ENCODE peak calls at places on chromosomes 2 and 18, in eight cellular contexts. F, A, T, J, Y, B, L and M are unnamed samples.

GRCh38 chr18:28407681-28408080 is 230.8 kb upstream of the CDH2 start:
- DNase-seq in F (no peak), A (no peak), L (no peak), J (no peak), B (no peak), Y (no peak), T (no peak), M (no peak)

GRCh38 chr18:45836242-45837215 is 11.1 kb downstream of the SIGLEC15 start:
- DNase-seq in Y (no peak), L (no peak), T (no peak), A (peak; percentile 33), B (no peak), J (no peak), F (no peak), M (no peak)

GRCh38 chr2:221517362-221518121 is 54.6 kb downstream of the EPHA4 start:
- DNase-seq in Y (peak; percentile 91), L (peak; percentile 46), A (peak; percentile 88), F (no peak), T (peak; percentile 8), J (peak; percentile 81), B (no peak), M (peak; percentile 48)

GRCh38 chr2:219701847-219702634 is 74.6 kb downstream of the SLC4A3 start:
- DNase-seq in F (peak; percentile 45), Y (no peak), J (no peak), T (peak; percentile 46), A (peak; percentile 56), L (no peak), B (no peak), M (peak; percentile 53)

GRCh38 chr2:21072477-21073242 is 28.8 kb upstream of the APOB start:
- DNase-seq in T (no peak), A (no peak), B (no peak), L (no peak), F (no peak), Y (no peak), J (no peak), M (no peak)

GRCh38 chr2:133838642-133839370 is 270.5 kb upstream of the NCKAP5 start:
- DNase-seq in L (peak; percentile 1), A (no peak), T (no peak), J (no peak), Y (no peak), B (no peak), F (no peak), M (no peak)

GRCh38 chr2:6780765-6781274 is 84.9 kb downstream of the CMPK2 start:
- DNase-seq in A (peak; percentile 24), F (no peak), B (no peak), Y (peak; percentile 12), L (peak; percentile 39), J (peak; percentile 73), T (peak; percentile 61), M (peak; percentile 31)

GRCh38 chr2:84823788-84824187 is 57.1 kb downstream of the TRABD2A start:
- DNase-seq in Y (no peak), L (no peak), B (no peak), J (no peak), A (no peak), T (no peak), F (no peak), M (no peak)

GRCh38 chr2:38835015-38835601 is 40.6 kb downstream of the DHX57 start:
- DNase-seq in A (peak; percentile 28), T (no peak), J (no peak), Y (peak; percentile 71), L (peak; percentile 34), B (no peak), F (no peak), M (no peak)

GRCh38 chr2:229087229-229087628 is 183.9 kb downstream of the PID1 start:
- DNase-seq in A (no peak), Y (no peak), J (no peak), B (no peak), F (no peak), L (no peak), T (no peak), M (no peak)

GRCh38 chr2:43193996-43194869 is 32.2 kb downstream of the ZFP36L2 start:
- DNase-seq in B (peak; percentile 29), T (peak; percentile 91), J (peak; percentile 71), Y (no peak), A (no peak), F (no peak), L (no peak), M (peak; percentile 83)

GRCh38 chr2:137865954-137866540 is 98.2 kb upstream of the HNMT start:
- DNase-seq in L (peak; percentile 45), B (peak; percentile 65), Y (peak; percentile 75), T (peak; percentile 25), F (peak; percentile 15), A (peak; percentile 39), J (no peak), M (peak; percentile 29)

GRCh38 chr2:149732001-149732685 is 144.6 kb upstream of the MMADHC start:
- DNase-seq in A (peak; percentile 54), Y (peak; percentile 98), B (no peak), T (no peak), J (no peak), L (no peak), F (no peak), M (no peak)

GRCh38 chr2:27989149-27989548 is 98.6 kb downstream of the BABAM2 start:
- DNase-seq in L (no peak), B (no peak), T (no peak), F (no peak), A (no peak), Y (no peak), J (no peak), M (no peak)

GRCh38 chr2:182077451-182078142 is 91.9 kb downstream of the PPP1R1C start:
- DNase-seq in Y (peak; percentile 95), B (peak; percentile 27), F (peak; percentile 50), L (peak; percentile 81), T (peak; percentile 73), A (peak; percentile 95), J (no peak), M (peak; percentile 28)

DNA sequence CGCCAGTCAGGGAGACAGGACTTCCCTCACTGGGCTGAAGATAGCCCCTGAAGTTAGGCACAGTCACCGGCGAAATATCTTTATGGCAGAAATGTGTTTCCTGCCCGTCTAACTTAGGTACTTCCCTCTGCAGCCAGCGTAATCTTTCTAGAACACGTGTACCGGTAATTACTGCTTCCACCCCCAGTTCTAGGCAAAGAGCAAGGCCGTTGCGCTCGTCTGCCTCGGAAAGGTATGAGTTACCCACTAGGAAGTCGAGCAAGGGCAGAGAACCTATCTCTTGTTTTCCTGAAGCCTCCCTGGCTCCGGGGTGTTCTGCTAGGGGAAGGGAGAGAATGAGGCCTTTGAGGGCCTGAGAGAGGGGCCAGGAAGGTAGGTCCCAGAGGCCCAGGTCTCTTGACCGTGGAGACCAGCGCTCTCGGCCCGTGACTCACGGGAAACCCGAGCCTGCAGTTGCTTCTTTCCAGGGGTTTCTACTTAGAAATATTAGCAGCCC is 70.0 kb downstream of the TWSG1 start:
- DNase-seq in J (no peak), L (no peak), Y (no peak), A (no peak), T (no peak), B (no peak), F (no peak), M (no peak)
- H3K27ac ChIP-seq in J (no peak overlapping the region), L (no peak overlapping the region), Y (no peak overlapping the region), A (no peak overlapping the region), T (no peak overlapping the region), B (no peak overlapping the region), F (no peak overlapping the region), M (no peak overlapping the region)

DNA sequence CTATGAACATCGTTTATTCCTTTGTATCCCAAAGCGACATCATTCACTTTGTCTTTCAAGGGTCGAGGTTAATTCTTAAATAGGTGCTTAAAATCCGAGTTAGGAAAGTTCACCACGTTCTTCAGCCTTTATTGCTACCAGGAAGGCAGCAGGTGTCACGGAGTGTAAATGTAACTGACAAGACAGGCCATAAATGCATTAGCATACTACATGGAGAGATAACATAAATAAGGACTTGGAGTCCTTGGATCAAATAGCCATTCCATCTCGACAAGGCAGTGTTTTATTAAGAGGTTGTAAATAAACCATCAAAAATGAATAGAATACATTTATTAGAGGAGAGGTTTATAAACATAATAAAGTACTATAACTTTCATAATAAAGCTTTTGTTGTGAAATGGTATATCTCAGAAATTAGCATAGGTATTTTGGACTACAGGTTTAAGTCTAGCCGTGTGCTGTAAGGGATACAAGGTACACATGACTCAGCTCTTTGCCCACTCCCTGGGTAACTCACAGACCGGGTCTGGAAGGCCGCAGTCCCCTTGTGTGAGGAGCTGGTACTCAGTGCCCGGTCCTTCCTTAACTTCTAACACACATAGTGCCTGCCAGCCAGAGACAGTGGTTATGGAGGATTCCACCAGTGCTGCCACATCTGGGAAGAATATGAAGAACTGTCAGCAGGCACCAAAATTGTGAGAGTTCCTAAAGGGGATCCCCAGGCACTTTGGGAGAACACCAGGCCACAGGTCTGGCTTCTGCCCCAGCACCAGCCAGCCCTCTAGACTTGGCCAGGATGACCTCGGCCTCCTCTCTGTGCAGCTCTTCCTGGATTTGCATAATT is 29.4 kb downstream of the CAPN13 start:
- DNase-seq in A (no peak), B (no peak), T (no peak), L (no peak), F (no peak), J (no peak), Y (no peak), M (peak; percentile 3)
- H3K27ac ChIP-seq in A (no peak overlapping the region), B (no peak overlapping the region), T (no peak overlapping the region), L (no peak overlapping the region), F (no peak overlapping the region), J (no peak overlapping the region), Y (no peak overlapping the region), M (no peak overlapping the region)

GRCh38 chr2:217848351-217848957 is 154.3 kb downstream of the TNS1 start:
- DNase-seq in Y (no peak), A (no peak), B (no peak), J (no peak), L (no peak), F (no peak), T (no peak), M (no peak)
- H3K27ac ChIP-seq in Y (no peak overlapping the region), A (no peak overlapping the region), B (no peak overlapping the region), J (peak overlapping the region; percentile 65), L (no peak overlapping the region), F (no peak overlapping the region), T (no peak overlapping the region), M (no peak overlapping the region)

GRCh38 chr2:46781468-46782189 is 134.0 kb downstream of the MCFD2 start:
- DNase-seq in L (no peak), B (no peak), Y (no peak), F (no peak), J (no peak), T (no peak), A (no peak), M (no peak)

GRCh38 chr2:46778516-46778915 is 137.1 kb downstream of the MCFD2 start:
- DNase-seq in J (no peak), L (no peak), F (no peak), B (no peak), T (no peak), Y (no peak), A (no peak), M (no peak)

GRCh38 chr2:46779447-46779941 is 136.1 kb downstream of the MCFD2 start:
- DNase-seq in Y (peak; percentile 86), F (peak; percentile 37), A (peak; percentile 59), L (no peak), T (no peak), B (no peak), J (no peak), M (no peak)

GRCh38 chr2:46780801-46781445 is 134.7 kb downstream of the MCFD2 start:
- DNase-seq in L (no peak), J (no peak), Y (no peak), A (peak; percentile 56), T (no peak), B (peak; percentile 73), F (no peak), M (no peak)

DNA sequence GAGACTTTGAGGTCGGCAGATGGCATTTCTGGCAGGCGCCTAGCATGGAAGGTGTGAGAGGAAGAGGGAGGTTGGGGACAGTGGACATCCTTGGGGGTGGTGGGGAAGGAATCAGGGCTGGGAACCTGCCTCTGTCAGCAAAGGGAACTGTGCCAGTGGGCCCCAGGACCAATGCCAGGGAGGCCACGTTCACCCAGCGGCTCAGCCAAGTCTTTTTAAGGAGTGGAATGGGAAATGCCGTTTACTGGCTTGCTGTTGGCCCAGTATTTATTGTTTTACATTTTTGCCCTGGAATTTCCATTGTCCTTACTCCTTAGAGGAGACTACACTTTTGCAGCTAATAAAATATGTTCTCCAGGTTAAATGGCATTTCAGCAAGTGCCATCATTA is 135.2 kb downstream of the MCFD2 start:
- DNase-seq in Y (no peak), F (peak; percentile 40), L (no peak), J (no peak), T (no peak), A (no peak), B (no peak), M (no peak)
- H3K27ac ChIP-seq in Y (peak overlapping the region; percentile 75), F (peak overlapping the region; percentile 3), L (no peak overlapping the region), J (no peak overlapping the region), T (peak overlapping the region; percentile 36), A (peak overlapping the region; percentile 46), B (no peak overlapping the region), M (no peak overlapping the region)